ENCODE peak calls at places on chromosomes 3 and 15, in four cellular contexts. Y is sigmoid colon, M is body of pancreas, N is endothelial cell of umbilical vein. C is an unnamed sample.

GRCh38 chr3:54322354-54322753 is 200.0 kb downstream of the CACNA2D3 start:
- DNase-seq in M (peak), Y (no peak), N (no peak), C (no peak)

GRCh38 chr15:71295242-71296031 is 180.2 kb downstream of the THSD4 start:
- DNase-seq in M (no peak), Y (no peak), N (peak), C (peak)

GRCh38 chr3:43892535-43892934 is 201.8 kb downstream of the ABHD5 start:
- DNase-seq in Y (no peak), N (no peak), M (no peak), C (no peak)

GRCh38 chr3:127418560-127419099 is 130.8 kb upstream of the PRR20G start:
- DNase-seq in Y (no peak), N (no peak), M (no peak), C (no peak)

GRCh38 chr3:123899300-123899865 is 15.3 kb upstream of the MYLK start:
- DNase-seq in M (no peak), Y (no peak), N (no peak), C (no peak)

GRCh38 chr3:128549283-128550112 is 56.5 kb upstream of the GATA2 start:
- DNase-seq in M (no peak), Y (no peak), N (peak), C (peak)

GRCh38 chr3:51388286-51389029 is 2.6 kb upstream of the RBM15B start:
- DNase-seq in N (no peak), M (no peak), Y (no peak), C (no peak)

GRCh38 chr15:26038693-26039092 is 175.6 kb upstream of the ATP10A start:
- DNase-seq in M (no peak), N (no peak), Y (no peak), C (no peak)

GRCh38 chr3:12180218-12180617 is 21.5 kb upstream of the TIMP4 start:
- DNase-seq in M (peak), N (peak), Y (no peak), C (peak)

GRCh38 chr15:88255109-88255495 is 1.4 kb downstream of the NTRK3 start:
- DNase-seq in Y (no peak), N (no peak), M (no peak), C (no peak)

GRCh38 chr3:171309906-171310359 is 150.3 kb downstream of the TNIK start:
- DNase-seq in M (no peak), Y (no peak), N (peak), C (no peak)

GRCh38 chr3:9037113-9037715 is 73.9 kb upstream of the RAD18 start:
- DNase-seq in Y (peak), M (no peak), N (no peak), C (no peak)

GRCh38 chr3:37762698-37763097 is 99.0 kb upstream of the CTDSPL start:
- DNase-seq in Y (no peak), N (no peak), M (no peak), C (no peak)

GRCh38 chr15:57534279-57534678 is 57.4 kb upstream of the MYZAP start:
- DNase-seq in Y (no peak), M (no peak), N (peak), C (no peak)

GRCh38 chr3:193830791-193831191 is 237.8 kb downstream of the OPA1 start:
- DNase-seq in M (no peak), N (no peak), Y (no peak), C (no peak)

GRCh38 chr3:15820911-15821310 is 23.1 kb upstream of the ANKRD28 start:
- DNase-seq in M (no peak), Y (no peak), N (no peak), C (no peak)

GRCh38 chr3:49093853-49094767 is at the start of gene QRICH1:
- DNase-seq in Y (peak), M (peak), N (peak), C (peak)
- TF ChIP-seq POLR2A in Y (peak), M (peak), N (peak), C (peak)

DNA sequence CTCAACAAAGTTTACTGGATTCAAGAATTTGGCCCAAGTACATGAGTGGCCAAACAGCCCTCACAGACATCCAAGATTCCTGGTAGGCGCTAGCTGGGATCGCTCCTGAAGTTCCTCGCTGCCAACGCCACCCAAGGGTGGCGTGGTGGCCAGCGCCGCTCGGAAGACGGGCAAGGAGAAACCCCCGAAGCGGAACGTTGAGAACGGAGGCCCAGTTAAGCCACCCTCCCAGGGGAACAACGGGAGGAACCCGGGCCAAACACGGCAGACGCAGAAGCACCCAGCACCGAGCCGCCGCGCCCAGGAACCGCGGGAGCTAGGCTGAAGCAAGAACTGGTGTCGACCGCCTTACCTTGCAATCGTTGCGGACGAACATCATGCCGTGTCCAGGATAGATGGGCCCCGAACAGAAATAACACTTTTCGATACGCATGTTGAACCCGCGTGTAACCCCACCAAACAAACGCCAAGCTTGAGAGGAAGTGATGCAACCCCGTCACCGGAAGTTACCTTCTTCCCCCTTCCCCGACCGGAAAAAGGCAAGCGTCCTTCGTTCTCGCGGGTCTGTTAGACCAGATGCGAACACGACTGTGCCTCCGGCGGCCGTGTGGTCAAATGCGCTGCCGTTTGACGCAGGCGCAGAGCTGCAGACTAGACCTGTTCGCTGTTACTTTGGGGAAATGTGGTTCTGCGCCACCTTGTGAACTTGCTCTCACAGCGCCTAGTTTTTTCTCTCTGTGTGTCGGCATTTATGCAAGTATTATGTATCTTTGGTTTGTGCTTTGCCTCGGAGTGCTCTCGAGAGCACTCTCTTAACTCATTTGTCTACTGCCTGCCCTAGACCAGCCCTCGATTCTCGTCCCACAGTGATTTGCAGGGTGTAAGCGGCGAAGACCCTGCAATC is at the start of gene RSL24D1:
- DNase-seq in N (peak), Y (peak), M (peak), C (peak)
- TF ChIP-seq POLR2A in N (peak), Y (peak), M (peak), C (peak)

GRCh38 chr15:31373096-31373865 is 46.6 kb downstream of the KLF13 start:
- DNase-seq in N (no peak), M (no peak), Y (peak), C (no peak)

GRCh38 chr15:31374489-31374888 is 47.9 kb downstream of the KLF13 start:
- DNase-seq in Y (no peak), M (no peak), N (no peak), C (no peak)

GRCh38 chr15:31373970-31374369 is 47.3 kb downstream of the KLF13 start:
- DNase-seq in Y (no peak), N (no peak), M (no peak), C (no peak)

GRCh38 chr15:31371520-31372240 is 45.0 kb downstream of the KLF13 start:
- DNase-seq in M (no peak), Y (no peak), N (no peak), C (no peak)

GRCh38 chr15:31372635-31373091 is 46.0 kb downstream of the KLF13 start:
- DNase-seq in Y (peak), M (peak), N (no peak), C (no peak)
- TF ChIP-seq POLR2A in Y (no peak), M (no peak), N (no peak), C (no peak)

GRCh38 chr15:83498374-83498773 is 51.2 kb downstream of the SH3GL3 start:
- DNase-seq in M (no peak), Y (no peak), N (no peak), C (no peak)

GRCh38 chr15:83504365-83504764 is 57.2 kb downstream of the SH3GL3 start:
- DNase-seq in Y (no peak), N (no peak), M (no peak), C (no peak)

GRCh38 chr15:83499476-83499875 is 52.3 kb downstream of the SH3GL3 start:
- DNase-seq in M (no peak), Y (no peak), N (no peak), C (no peak)

GRCh38 chr15:83503595-83504364 is 56.6 kb downstream of the SH3GL3 start:
- DNase-seq in Y (no peak), M (no peak), N (no peak), C (no peak)

GRCh38 chr15:83498801-83499200 is 51.7 kb downstream of the SH3GL3 start:
- DNase-seq in M (no peak), N (no peak), Y (no peak), C (no peak)
- TF ChIP-seq POLR2A in M (no peak), N (no peak), Y (no peak), C (no peak)

GRCh38 chr15:69855601-69856000 is 242.1 kb downstream of the TLE3 start:
- DNase-seq in Y (no peak), N (no peak), M (no peak), C (no peak)

GRCh38 chr15:69853572-69853971 is 244.1 kb downstream of the TLE3 start:
- DNase-seq in N (no peak), Y (no peak), M (no peak), C (peak)

GRCh38 chr15:69855172-69855562 is 242.6 kb downstream of the TLE3 start:
- DNase-seq in Y (no peak), N (no peak), M (no peak), C (no peak)

GRCh38 chr15:69854521-69855171 is 243.1 kb downstream of the TLE3 start:
- DNase-seq in Y (no peak), N (peak), M (no peak), C (no peak)

DNA sequence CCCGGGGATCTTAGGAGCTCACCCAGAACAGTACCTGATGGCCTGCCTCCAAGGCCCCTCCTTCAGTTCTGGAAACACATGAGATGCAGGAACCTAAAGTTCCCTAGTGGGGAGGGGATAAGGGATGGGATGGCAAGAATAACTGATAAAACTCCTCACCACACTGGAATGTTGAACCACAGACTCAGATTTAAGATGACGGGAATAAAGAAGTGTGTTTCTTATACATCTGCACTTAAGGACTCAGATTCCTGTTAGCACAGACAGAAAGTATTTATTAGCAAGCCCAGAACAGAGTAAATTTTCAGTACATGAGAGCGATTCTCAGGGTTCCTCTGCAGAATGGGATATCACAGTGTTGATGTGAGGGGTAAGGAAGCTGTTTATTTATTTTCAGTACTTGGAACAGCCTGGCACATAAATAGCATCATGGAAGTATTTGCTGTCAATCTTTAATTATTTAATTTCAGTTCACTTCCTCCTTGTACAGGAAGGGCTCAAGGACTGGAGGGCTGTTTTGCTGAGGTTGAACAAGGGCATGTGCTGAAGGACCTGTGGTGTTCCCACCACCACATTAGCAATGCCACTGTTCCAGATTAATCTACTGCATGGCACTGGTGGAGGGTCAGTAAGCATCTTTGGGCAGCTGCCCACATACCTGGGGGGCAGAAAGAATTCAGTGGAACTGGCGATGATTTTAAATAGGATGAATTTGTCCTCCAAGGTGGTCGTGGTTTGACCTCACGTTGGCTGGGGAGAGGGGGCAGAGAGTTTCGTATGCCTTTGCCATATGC is 245.0 kb downstream of the TLE3 start:
- DNase-seq in Y (no peak), N (no peak), M (no peak), C (no peak)
- TF ChIP-seq POLR2A in Y (no peak), N (no peak), M (no peak), C (no peak)